ENCODE peak calls at places on chromosomes 6 and 20, in seven cellular contexts. One of them, this sample, is unnamed.
A peak's percentile ranks its signal among the peaks of the same experiment; 100 is the strongest.

GRCh38 chr6:43890197-43891062 is 120.4 kb downstream of the VEGFA start:
- DNase-seq in left kidney: peak; percentile 78
- DNase-seq in cardiac muscle cell: no peak
- DNase-seq in epithelial cell of prostate: no peak
- DNase-seq in cerebellar cortex: no peak
- DNase-seq in activated CD4-positive, alpha-beta memory T cell treated with anti-CD3 and anti-CD28 coated beads, Interleukin-2, amount 10 ng/mL, durations not matched to agents 7 days and 5 days: no peak
- DNase-seq in HS-27A: no peak
- DNase-seq in this sample: no peak

GRCh38 chr6:167485186-167485978 is 160.5 kb downstream of the TTLL2 start:
- DNase-seq in cardiac muscle cell: peak; percentile 78
- DNase-seq in cerebellar cortex: peak; percentile 26
- DNase-seq in HS-27A: no peak
- DNase-seq in epithelial cell of prostate: no peak
- DNase-seq in left kidney: peak; percentile 65
- DNase-seq in activated CD4-positive, alpha-beta memory T cell treated with anti-CD3 and anti-CD28 coated beads, Interleukin-2, amount 10 ng/mL, durations not matched to agents 7 days and 5 days: no peak
- DNase-seq in this sample: no peak

GRCh38 chr20:23078994-23079364 is 7.1 kb downstream of the CD93 start:
- DNase-seq in activated CD4-positive, alpha-beta memory T cell treated with anti-CD3 and anti-CD28 coated beads, Interleukin-2, amount 10 ng/mL, durations not matched to agents 7 days and 5 days: no peak
- DNase-seq in left kidney: peak; percentile 26
- DNase-seq in cerebellar cortex: no peak
- DNase-seq in cardiac muscle cell: no peak
- DNase-seq in epithelial cell of prostate: no peak
- DNase-seq in HS-27A: no peak
- DNase-seq in this sample: no peak

GRCh38 chr20:5786930-5787826 is 37.0 kb downstream of the SHLD1 start:
- DNase-seq in epithelial cell of prostate: no peak
- DNase-seq in HS-27A: no peak
- DNase-seq in cerebellar cortex: peak; percentile 9
- DNase-seq in left kidney: peak; percentile 16
- DNase-seq in cardiac muscle cell: peak; percentile 83
- DNase-seq in activated CD4-positive, alpha-beta memory T cell treated with anti-CD3 and anti-CD28 coated beads, Interleukin-2, amount 10 ng/mL, durations not matched to agents 7 days and 5 days: no peak
- DNase-seq in this sample: peak; percentile 73

GRCh38 chr6:130617658-130618057 is 209.5 kb upstream of the SMLR1 start:
- DNase-seq in HS-27A: no peak
- DNase-seq in activated CD4-positive, alpha-beta memory T cell treated with anti-CD3 and anti-CD28 coated beads, Interleukin-2, amount 10 ng/mL, durations not matched to agents 7 days and 5 days: no peak
- DNase-seq in epithelial cell of prostate: no peak
- DNase-seq in cardiac muscle cell: no peak
- DNase-seq in cerebellar cortex: no peak
- DNase-seq in left kidney: peak; percentile 11
- DNase-seq in this sample: no peak

GRCh38 chr20:4018015-4018748 is 2.8 kb upstream of the RNF24 start:
- DNase-seq in cardiac muscle cell: peak; percentile 13
- DNase-seq in epithelial cell of prostate: no peak
- DNase-seq in HS-27A: no peak
- DNase-seq in left kidney: no peak
- DNase-seq in activated CD4-positive, alpha-beta memory T cell treated with anti-CD3 and anti-CD28 coated beads, Interleukin-2, amount 10 ng/mL, durations not matched to agents 7 days and 5 days: no peak
- DNase-seq in cerebellar cortex: no peak
- DNase-seq in this sample: peak; percentile 50

GRCh38 chr6:5567352-5567751 is 306.0 kb downstream of the FARS2 start:
- DNase-seq in cardiac muscle cell: no peak
- DNase-seq in left kidney: no peak
- DNase-seq in HS-27A: no peak
- DNase-seq in cerebellar cortex: no peak
- DNase-seq in epithelial cell of prostate: no peak
- DNase-seq in activated CD4-positive, alpha-beta memory T cell treated with anti-CD3 and anti-CD28 coated beads, Interleukin-2, amount 10 ng/mL, durations not matched to agents 7 days and 5 days: no peak
- DNase-seq in this sample: no peak

GRCh38 chr6:167031082-167031709 is 32.0 kb downstream of the CEP43 start:
- DNase-seq in cerebellar cortex: no peak
- DNase-seq in cardiac muscle cell: no peak
- DNase-seq in HS-27A: no peak
- DNase-seq in epithelial cell of prostate: peak; percentile 20
- DNase-seq in activated CD4-positive, alpha-beta memory T cell treated with anti-CD3 and anti-CD28 coated beads, Interleukin-2, amount 10 ng/mL, durations not matched to agents 7 days and 5 days: no peak
- DNase-seq in left kidney: no peak
- DNase-seq in this sample: peak; percentile 20

GRCh38 chr6:46510656-46511055 is 19.4 kb upstream of the RCAN2 start:
- DNase-seq in cardiac muscle cell: peak; percentile 46
- DNase-seq in cerebellar cortex: no peak
- DNase-seq in left kidney: peak; percentile 27
- DNase-seq in epithelial cell of prostate: no peak
- DNase-seq in activated CD4-positive, alpha-beta memory T cell treated with anti-CD3 and anti-CD28 coated beads, Interleukin-2, amount 10 ng/mL, durations not matched to agents 7 days and 5 days: no peak
- DNase-seq in HS-27A: no peak
- DNase-seq in this sample: peak; percentile 66

GRCh38 chr6:222468-222867 is 69.8 kb upstream of the DUSP22 start:
- DNase-seq in epithelial cell of prostate: no peak
- DNase-seq in cerebellar cortex: no peak
- DNase-seq in activated CD4-positive, alpha-beta memory T cell treated with anti-CD3 and anti-CD28 coated beads, Interleukin-2, amount 10 ng/mL, durations not matched to agents 7 days and 5 days: no peak
- DNase-seq in left kidney: no peak
- DNase-seq in cardiac muscle cell: no peak
- DNase-seq in HS-27A: no peak
- DNase-seq in this sample: no peak

GRCh38 chr6:83862776-83863471 is 3.4 kb downstream of the CYB5R4 start:
- DNase-seq in cerebellar cortex: no peak
- DNase-seq in cardiac muscle cell: no peak
- DNase-seq in activated CD4-positive, alpha-beta memory T cell treated with anti-CD3 and anti-CD28 coated beads, Interleukin-2, amount 10 ng/mL, durations not matched to agents 7 days and 5 days: no peak
- DNase-seq in epithelial cell of prostate: no peak
- DNase-seq in left kidney: no peak
- DNase-seq in HS-27A: no peak
- DNase-seq in this sample: no peak

GRCh38 chr6:21615504-21615903 is 22.0 kb downstream of the SOX4 start:
- DNase-seq in HS-27A: no peak
- DNase-seq in cerebellar cortex: no peak
- DNase-seq in epithelial cell of prostate: no peak
- DNase-seq in activated CD4-positive, alpha-beta memory T cell treated with anti-CD3 and anti-CD28 coated beads, Interleukin-2, amount 10 ng/mL, durations not matched to agents 7 days and 5 days: no peak
- DNase-seq in left kidney: peak; percentile 34
- DNase-seq in cardiac muscle cell: peak; percentile 30
- DNase-seq in this sample: peak; percentile 49

GRCh38 chr6:119301429-119301828 is 48.1 kb downstream of the MAN1A1 start:
- DNase-seq in HS-27A: no peak
- DNase-seq in activated CD4-positive, alpha-beta memory T cell treated with anti-CD3 and anti-CD28 coated beads, Interleukin-2, amount 10 ng/mL, durations not matched to agents 7 days and 5 days: no peak
- DNase-seq in cardiac muscle cell: no peak
- DNase-seq in cerebellar cortex: no peak
- DNase-seq in left kidney: no peak
- DNase-seq in epithelial cell of prostate: no peak
- DNase-seq in this sample: no peak

GRCh38 chr20:47189060-47189459 is 167.4 kb downstream of the ZMYND8 start:
- DNase-seq in HS-27A: no peak
- DNase-seq in epithelial cell of prostate: no peak
- DNase-seq in cerebellar cortex: no peak
- DNase-seq in left kidney: no peak
- DNase-seq in cardiac muscle cell: peak; percentile 63
- DNase-seq in activated CD4-positive, alpha-beta memory T cell treated with anti-CD3 and anti-CD28 coated beads, Interleukin-2, amount 10 ng/mL, durations not matched to agents 7 days and 5 days: no peak
- DNase-seq in this sample: no peak

GRCh38 chr6:92779758-92780157 is 639.6 kb downstream of the EPHA7 start:
- DNase-seq in cerebellar cortex: peak; percentile 5
- DNase-seq in HS-27A: no peak
- DNase-seq in activated CD4-positive, alpha-beta memory T cell treated with anti-CD3 and anti-CD28 coated beads, Interleukin-2, amount 10 ng/mL, durations not matched to agents 7 days and 5 days: no peak
- DNase-seq in epithelial cell of prostate: peak; percentile 70
- DNase-seq in left kidney: peak; percentile 60
- DNase-seq in cardiac muscle cell: peak; percentile 67
- DNase-seq in this sample: peak; percentile 7

GRCh38 chr20:38304845-38305447 is 990 bp downstream of the BPI start:
- DNase-seq in cerebellar cortex: peak; percentile 17
- DNase-seq in left kidney: peak; percentile 22
- DNase-seq in activated CD4-positive, alpha-beta memory T cell treated with anti-CD3 and anti-CD28 coated beads, Interleukin-2, amount 10 ng/mL, durations not matched to agents 7 days and 5 days: peak; percentile 27
- DNase-seq in cardiac muscle cell: peak; percentile 54
- DNase-seq in epithelial cell of prostate: no peak
- DNase-seq in HS-27A: no peak
- DNase-seq in this sample: peak; percentile 65

GRCh38 chr6:170187669-170188566 is 103.0 kb downstream of the DLL1 start:
- DNase-seq in cerebellar cortex: no peak
- DNase-seq in HS-27A: no peak
- DNase-seq in left kidney: no peak
- DNase-seq in activated CD4-positive, alpha-beta memory T cell treated with anti-CD3 and anti-CD28 coated beads, Interleukin-2, amount 10 ng/mL, durations not matched to agents 7 days and 5 days: no peak
- DNase-seq in epithelial cell of prostate: no peak
- DNase-seq in cardiac muscle cell: no peak
- DNase-seq in this sample: no peak

GRCh38 chr6:105428342-105428957 is 25.6 kb upstream of the PREP start:
- DNase-seq in cerebellar cortex: no peak
- DNase-seq in activated CD4-positive, alpha-beta memory T cell treated with anti-CD3 and anti-CD28 coated beads, Interleukin-2, amount 10 ng/mL, durations not matched to agents 7 days and 5 days: no peak
- DNase-seq in left kidney: peak; percentile 63
- DNase-seq in epithelial cell of prostate: peak; percentile 36
- DNase-seq in HS-27A: no peak
- DNase-seq in cardiac muscle cell: peak; percentile 70
- DNase-seq in this sample: peak; percentile 88

GRCh38 chr20:63819224-63819917 is 11.7 kb downstream of the ZBTB46 start:
- DNase-seq in epithelial cell of prostate: no peak
- DNase-seq in HS-27A: no peak
- DNase-seq in left kidney: peak; percentile 63
- DNase-seq in activated CD4-positive, alpha-beta memory T cell treated with anti-CD3 and anti-CD28 coated beads, Interleukin-2, amount 10 ng/mL, durations not matched to agents 7 days and 5 days: no peak
- DNase-seq in cardiac muscle cell: peak; percentile 42
- DNase-seq in cerebellar cortex: peak; percentile 50
- DNase-seq in this sample: peak; percentile 69

GRCh38 chr6:108200631-108201030 is 34.8 kb downstream of the NR2E1 start:
- DNase-seq in cardiac muscle cell: peak; percentile 12
- DNase-seq in activated CD4-positive, alpha-beta memory T cell treated with anti-CD3 and anti-CD28 coated beads, Interleukin-2, amount 10 ng/mL, durations not matched to agents 7 days and 5 days: no peak
- DNase-seq in epithelial cell of prostate: peak; percentile 40
- DNase-seq in HS-27A: no peak
- DNase-seq in cerebellar cortex: no peak
- DNase-seq in left kidney: peak; percentile 49
- DNase-seq in this sample: no peak

GRCh38 chr6:40962241-40962640 is 76.8 kb downstream of the UNC5CL start:
- DNase-seq in cardiac muscle cell: peak; percentile 72
- DNase-seq in cerebellar cortex: no peak
- DNase-seq in HS-27A: peak; percentile 58
- DNase-seq in left kidney: no peak
- DNase-seq in epithelial cell of prostate: peak; percentile 97
- DNase-seq in activated CD4-positive, alpha-beta memory T cell treated with anti-CD3 and anti-CD28 coated beads, Interleukin-2, amount 10 ng/mL, durations not matched to agents 7 days and 5 days: peak; percentile 58
- DNase-seq in this sample: peak; percentile 95

GRCh38 chr20:40797425-40797824 is 108.4 kb upstream of the MAFB start:
- DNase-seq in HS-27A: no peak
- DNase-seq in epithelial cell of prostate: no peak
- DNase-seq in cerebellar cortex: peak; percentile 3
- DNase-seq in left kidney: peak; percentile 63
- DNase-seq in activated CD4-positive, alpha-beta memory T cell treated with anti-CD3 and anti-CD28 coated beads, Interleukin-2, amount 10 ng/mL, durations not matched to agents 7 days and 5 days: no peak
- DNase-seq in cardiac muscle cell: peak; percentile 29
- DNase-seq in this sample: peak; percentile 36

GRCh38 chr6:135851442-135852271 is at the start of gene PDE7B:
- DNase-seq in cerebellar cortex: peak; percentile 13
- DNase-seq in left kidney: peak; percentile 91
- DNase-seq in cardiac muscle cell: peak; percentile 99
- DNase-seq in HS-27A: peak; percentile 64
- DNase-seq in epithelial cell of prostate: peak; percentile 54
- DNase-seq in activated CD4-positive, alpha-beta memory T cell treated with anti-CD3 and anti-CD28 coated beads, Interleukin-2, amount 10 ng/mL, durations not matched to agents 7 days and 5 days: peak; percentile 51
- DNase-seq in this sample: peak; percentile 98

GRCh38 chr20:38198238-38198861 is 33.3 kb upstream of the TGM2 start:
- DNase-seq in activated CD4-positive, alpha-beta memory T cell treated with anti-CD3 and anti-CD28 coated beads, Interleukin-2, amount 10 ng/mL, durations not matched to agents 7 days and 5 days: no peak
- DNase-seq in cardiac muscle cell: no peak
- DNase-seq in epithelial cell of prostate: no peak
- DNase-seq in HS-27A: no peak
- DNase-seq in cerebellar cortex: no peak
- DNase-seq in left kidney: no peak
- DNase-seq in this sample: peak; percentile 56

GRCh38 chr6:11812951-11813350 is 34.3 kb upstream of the ADTRP start:
- DNase-seq in epithelial cell of prostate: no peak
- DNase-seq in activated CD4-positive, alpha-beta memory T cell treated with anti-CD3 and anti-CD28 coated beads, Interleukin-2, amount 10 ng/mL, durations not matched to agents 7 days and 5 days: no peak
- DNase-seq in cerebellar cortex: no peak
- DNase-seq in HS-27A: no peak
- DNase-seq in left kidney: no peak
- DNase-seq in cardiac muscle cell: no peak
- DNase-seq in this sample: no peak

This sample was measured in GM23248.